ENCODE peak calls at places on chromosomes 5 and 9, in six cellular contexts. One of them, this sample, is unnamed.

GRCh38 chr9:111974092-111974681 is 77.6 kb downstream of the UGCG start:
- DNase-seq in AG10803: peak; percentile 83
- DNase-seq in A673: no peak
- DNase-seq in dorsolateral prefrontal cortex: no peak
- DNase-seq in upper lobe of left lung: no peak
- DNase-seq in lung: no peak
- DNase-seq in this sample: peak; percentile 53

GRCh38 chr9:97186493-97186892 is 121.0 kb upstream of the CCDC180 start:
- DNase-seq in AG10803: no peak
- DNase-seq in A673: no peak
- DNase-seq in dorsolateral prefrontal cortex: no peak
- DNase-seq in upper lobe of left lung: no peak
- DNase-seq in lung: no peak
- DNase-seq in this sample: no peak

GRCh38 chr5:180251887-180252286 is 40.0 kb downstream of the MAPK9 start:
- DNase-seq in AG10803: no peak
- DNase-seq in A673: no peak
- DNase-seq in dorsolateral prefrontal cortex: no peak
- DNase-seq in upper lobe of left lung: no peak
- DNase-seq in lung: no peak
- DNase-seq in this sample: no peak

GRCh38 chr5:38641003-38641402 is 84.6 kb upstream of the LIFR start:
- DNase-seq in AG10803: peak; percentile 13
- DNase-seq in A673: no peak
- DNase-seq in dorsolateral prefrontal cortex: no peak
- DNase-seq in upper lobe of left lung: no peak
- DNase-seq in lung: no peak
- DNase-seq in this sample: no peak

GRCh38 chr9:125852386-125852785 is 105.2 kb downstream of the PBX3 start:
- DNase-seq in AG10803: no peak
- DNase-seq in A673: no peak
- DNase-seq in dorsolateral prefrontal cortex: no peak
- DNase-seq in upper lobe of left lung: no peak
- DNase-seq in lung: no peak
- DNase-seq in this sample: no peak

GRCh38 chr5:137206030-137206715 is 293.0 kb downstream of the SPOCK1 start:
- DNase-seq in AG10803: peak; percentile 44
- DNase-seq in A673: peak; percentile 48
- DNase-seq in dorsolateral prefrontal cortex: no peak
- DNase-seq in upper lobe of left lung: peak; percentile 69
- DNase-seq in lung: peak; percentile 74
- DNase-seq in this sample: no peak

GRCh38 chr9:18822850-18823249 is 210.2 kb downstream of the SAXO1 start:
- DNase-seq in AG10803: no peak
- DNase-seq in A673: no peak
- DNase-seq in dorsolateral prefrontal cortex: no peak
- DNase-seq in upper lobe of left lung: no peak
- DNase-seq in lung: no peak
- DNase-seq in this sample: no peak

GRCh38 chr9:4106081-4106491 is 193.8 kb downstream of the GLIS3 start:
- DNase-seq in AG10803: no peak
- DNase-seq in A673: no peak
- DNase-seq in dorsolateral prefrontal cortex: no peak
- DNase-seq in upper lobe of left lung: peak; percentile 50
- DNase-seq in lung: no peak
- DNase-seq in this sample: no peak

GRCh38 chr5:91225848-91226686 is 157.1 kb downstream of the ARRDC3 start:
- DNase-seq in AG10803: no peak
- DNase-seq in A673: no peak
- DNase-seq in dorsolateral prefrontal cortex: no peak
- DNase-seq in upper lobe of left lung: peak; percentile 59
- DNase-seq in lung: peak; percentile 60
- DNase-seq in this sample: no peak

GRCh38 chr5:37211661-37212060 is 37.5 kb downstream of the CPLANE1 start:
- DNase-seq in AG10803: no peak
- DNase-seq in A673: no peak
- DNase-seq in dorsolateral prefrontal cortex: no peak
- DNase-seq in upper lobe of left lung: no peak
- DNase-seq in lung: no peak
- DNase-seq in this sample: no peak

GRCh38 chr9:88959727-88960469 is 31.4 kb upstream of the S1PR3 start:
- DNase-seq in AG10803: no peak
- DNase-seq in A673: no peak
- DNase-seq in dorsolateral prefrontal cortex: no peak
- DNase-seq in upper lobe of left lung: no peak
- DNase-seq in lung: no peak
- DNase-seq in this sample: no peak

GRCh38 chr9:131347376-131348020 is 46.4 kb upstream of the PRRC2B start:
- DNase-seq in AG10803: no peak
- DNase-seq in A673: peak; percentile 76
- DNase-seq in dorsolateral prefrontal cortex: no peak
- DNase-seq in upper lobe of left lung: no peak
- DNase-seq in lung: no peak
- DNase-seq in this sample: no peak

GRCh38 chr9:86181379-86182315 is 77.8 kb downstream of the C9orf153 start:
- DNase-seq in AG10803: no peak
- DNase-seq in A673: no peak
- DNase-seq in dorsolateral prefrontal cortex: no peak
- DNase-seq in upper lobe of left lung: no peak
- DNase-seq in lung: no peak
- DNase-seq in this sample: no peak

GRCh38 chr5:133108481-133108921 is 56.7 kb downstream of the HSPA4 start:
- DNase-seq in AG10803: no peak
- DNase-seq in A673: no peak
- DNase-seq in dorsolateral prefrontal cortex: no peak
- DNase-seq in upper lobe of left lung: no peak
- DNase-seq in lung: no peak
- DNase-seq in this sample: no peak

GRCh38 chr9:125631391-125632085 is 75.5 kb downstream of the MAPKAP1 start:
- DNase-seq in AG10803: peak; percentile 64
- DNase-seq in A673: peak; percentile 58
- DNase-seq in dorsolateral prefrontal cortex: no peak
- DNase-seq in upper lobe of left lung: peak; percentile 30
- DNase-seq in lung: no peak
- DNase-seq in this sample: peak; percentile 67

GRCh38 chr9:715743-716400 is 125.6 kb upstream of the DMRT1 start:
- DNase-seq in AG10803: peak; percentile 44
- DNase-seq in A673: no peak
- DNase-seq in dorsolateral prefrontal cortex: no peak
- DNase-seq in upper lobe of left lung: no peak
- DNase-seq in lung: no peak
- DNase-seq in this sample: no peak

GRCh38 chr5:1744393-1745189 is 55.0 kb downstream of the MRPL36 start:
- DNase-seq in AG10803: no peak
- DNase-seq in A673: no peak
- DNase-seq in dorsolateral prefrontal cortex: no peak
- DNase-seq in upper lobe of left lung: peak; percentile 7
- DNase-seq in lung: no peak
- DNase-seq in this sample: no peak

GRCh38 chr5:2556375-2556966 is 195.0 kb downstream of the IRX2 start:
- DNase-seq in AG10803: no peak
- DNase-seq in A673: no peak
- DNase-seq in dorsolateral prefrontal cortex: no peak
- DNase-seq in upper lobe of left lung: no peak
- DNase-seq in lung: no peak
- DNase-seq in this sample: no peak

GRCh38 chr9:87141124-87141523 is 193.8 kb upstream of the GAS1 start:
- DNase-seq in AG10803: no peak
- DNase-seq in A673: no peak
- DNase-seq in dorsolateral prefrontal cortex: no peak
- DNase-seq in upper lobe of left lung: no peak
- DNase-seq in lung: no peak
- DNase-seq in this sample: no peak

GRCh38 chr5:14242871-14243383 is 99.8 kb downstream of the TRIO start:
- DNase-seq in AG10803: no peak
- DNase-seq in A673: no peak
- DNase-seq in dorsolateral prefrontal cortex: no peak
- DNase-seq in upper lobe of left lung: no peak
- DNase-seq in lung: no peak
- DNase-seq in this sample: no peak

GRCh38 chr9:136225366-136225747 is 20.3 kb downstream of the QSOX2 start:
- DNase-seq in AG10803: no peak
- DNase-seq in A673: no peak
- DNase-seq in dorsolateral prefrontal cortex: no peak
- DNase-seq in upper lobe of left lung: no peak
- DNase-seq in lung: no peak
- DNase-seq in this sample: no peak

GRCh38 chr9:16048129-16048528 is 495.3 kb downstream of the CCDC171 start:
- DNase-seq in AG10803: no peak
- DNase-seq in A673: no peak
- DNase-seq in dorsolateral prefrontal cortex: no peak
- DNase-seq in upper lobe of left lung: no peak
- DNase-seq in lung: no peak
- DNase-seq in this sample: no peak

GRCh38 chr5:7320641-7321170 is 75.2 kb upstream of the ADCY2 start:
- DNase-seq in AG10803: peak; percentile 83
- DNase-seq in A673: no peak
- DNase-seq in dorsolateral prefrontal cortex: no peak
- DNase-seq in upper lobe of left lung: no peak
- DNase-seq in lung: no peak
- DNase-seq in this sample: no peak

GRCh38 chr5:111530298-111530740 is 18.0 kb upstream of the STARD4 start:
- DNase-seq in AG10803: peak; percentile 66
- DNase-seq in A673: peak; percentile 54
- DNase-seq in dorsolateral prefrontal cortex: no peak
- DNase-seq in upper lobe of left lung: peak; percentile 86
- DNase-seq in lung: peak; percentile 67
- DNase-seq in this sample: peak; percentile 92

GRCh38 chr5:65924366-65925093 is 1.8 kb upstream of the ERBIN start:
- DNase-seq in AG10803: no peak
- DNase-seq in A673: no peak
- DNase-seq in dorsolateral prefrontal cortex: no peak
- DNase-seq in upper lobe of left lung: no peak
- DNase-seq in lung: no peak
- DNase-seq in this sample: no peak

GRCh38 chr9:125255781-125256391 is 5.7 kb upstream of the GAPVD1 start:
- DNase-seq in AG10803: no peak
- DNase-seq in A673: peak; percentile 43
- DNase-seq in dorsolateral prefrontal cortex: no peak
- DNase-seq in upper lobe of left lung: no peak
- DNase-seq in lung: no peak
- DNase-seq in this sample: no peak

GRCh38 chr5:124719346-124719967 is 27.0 kb downstream of the ZNF608 start:
- DNase-seq in AG10803: no peak
- DNase-seq in A673: no peak
- DNase-seq in dorsolateral prefrontal cortex: no peak
- DNase-seq in upper lobe of left lung: no peak
- DNase-seq in lung: no peak
- DNase-seq in this sample: no peak

GRCh38 chr9:15211160-15211993 is 95.6 kb downstream of the TTC39B start:
- DNase-seq in AG10803: peak; percentile 79
- DNase-seq in A673: peak; percentile 68
- DNase-seq in dorsolateral prefrontal cortex: no peak
- DNase-seq in upper lobe of left lung: peak; percentile 65
- DNase-seq in lung: peak; percentile 76
- DNase-seq in this sample: peak; percentile 79

GRCh38 chr5:68382640-68383039 is 167.1 kb downstream of the PIK3R1 start:
- DNase-seq in AG10803: no peak
- DNase-seq in A673: no peak
- DNase-seq in dorsolateral prefrontal cortex: no peak
- DNase-seq in upper lobe of left lung: no peak
- DNase-seq in lung: no peak
- DNase-seq in this sample: no peak

GRCh38 chr9:101533334-101534187 is at the start of gene RNF20:
- DNase-seq in AG10803: peak; percentile 98
- DNase-seq in A673: peak; percentile 100
- DNase-seq in dorsolateral prefrontal cortex: peak; percentile 100
- DNase-seq in upper lobe of left lung: peak; percentile 100
- DNase-seq in lung: peak; percentile 100
- DNase-seq in this sample: peak; percentile 99
- H3K4me3 ChIP-seq in AG10803: peak within 1 kb of the TSS; percentile 96
- H3K4me3 ChIP-seq in A673: peak within 1 kb of the TSS; percentile 63
- H3K4me3 ChIP-seq in dorsolateral prefrontal cortex: peak within 1 kb of the TSS; percentile 77
- H3K4me3 ChIP-seq in upper lobe of left lung: peak within 1 kb of the TSS; percentile 69
- H3K4me3 ChIP-seq in lung: peak within 1 kb of the TSS; percentile 93
- H3K4me3 ChIP-seq in this sample: peak within 1 kb of the TSS; percentile 86

GRCh38 chr9:37596504-37596903 is 4.1 kb upstream of the TOMM5 start:
- DNase-seq in AG10803: no peak
- DNase-seq in A673: no peak
- DNase-seq in dorsolateral prefrontal cortex: no peak
- DNase-seq in upper lobe of left lung: no peak
- DNase-seq in lung: no peak
- DNase-seq in this sample: no peak

GRCh38 chr9:37593877-37594448 is 1.6 kb upstream of the TOMM5 start:
- DNase-seq in AG10803: peak; percentile 26
- DNase-seq in A673: no peak
- DNase-seq in dorsolateral prefrontal cortex: no peak
- DNase-seq in upper lobe of left lung: no peak
- DNase-seq in lung: no peak
- DNase-seq in this sample: no peak

GRCh38 chr9:37592108-37592951 is at the start of gene TOMM5:
- DNase-seq in AG10803: peak; percentile 92
- DNase-seq in A673: peak; percentile 96
- DNase-seq in dorsolateral prefrontal cortex: peak; percentile 91
- DNase-seq in upper lobe of left lung: peak; percentile 92
- DNase-seq in lung: peak; percentile 95
- DNase-seq in this sample: peak; percentile 96

GRCh38 chr9:37587521-37587920 is 4.9 kb downstream of the TOMM5 start:
- DNase-seq in AG10803: no peak
- DNase-seq in A673: no peak
- DNase-seq in dorsolateral prefrontal cortex: no peak
- DNase-seq in upper lobe of left lung: no peak
- DNase-seq in lung: no peak
- DNase-seq in this sample: no peak

GRCh38 chr9:37591775-37592107 is 656 bp downstream of the TOMM5 start:
- DNase-seq in AG10803: no peak
- DNase-seq in A673: peak; percentile 25
- DNase-seq in dorsolateral prefrontal cortex: no peak
- DNase-seq in upper lobe of left lung: no peak
- DNase-seq in lung: no peak
- DNase-seq in this sample: no peak
- TF ChIP-seq CTCF in AG10803: no peak
- TF ChIP-seq CTCF in A673: no peak
- TF ChIP-seq CTCF in dorsolateral prefrontal cortex: no peak
- TF ChIP-seq CTCF in upper lobe of left lung: no peak
- TF ChIP-seq CTCF in lung: no peak
- TF ChIP-seq CTCF in this sample: no peak

GRCh38 chr9:37964740-37965081 is 60.8 kb upstream of the SLC25A51 start:
- DNase-seq in AG10803: no peak
- DNase-seq in A673: no peak
- DNase-seq in dorsolateral prefrontal cortex: no peak
- DNase-seq in upper lobe of left lung: no peak
- DNase-seq in lung: no peak
- DNase-seq in this sample: no peak
- H3K4me3 ChIP-seq in AG10803: no peak overlapping the region
- H3K4me3 ChIP-seq in A673: no peak overlapping the region
- H3K4me3 ChIP-seq in dorsolateral prefrontal cortex: no peak overlapping the region
- H3K4me3 ChIP-seq in upper lobe of left lung: no peak overlapping the region
- H3K4me3 ChIP-seq in lung: no peak overlapping the region
- H3K4me3 ChIP-seq in this sample: no peak overlapping the region

DNA sequence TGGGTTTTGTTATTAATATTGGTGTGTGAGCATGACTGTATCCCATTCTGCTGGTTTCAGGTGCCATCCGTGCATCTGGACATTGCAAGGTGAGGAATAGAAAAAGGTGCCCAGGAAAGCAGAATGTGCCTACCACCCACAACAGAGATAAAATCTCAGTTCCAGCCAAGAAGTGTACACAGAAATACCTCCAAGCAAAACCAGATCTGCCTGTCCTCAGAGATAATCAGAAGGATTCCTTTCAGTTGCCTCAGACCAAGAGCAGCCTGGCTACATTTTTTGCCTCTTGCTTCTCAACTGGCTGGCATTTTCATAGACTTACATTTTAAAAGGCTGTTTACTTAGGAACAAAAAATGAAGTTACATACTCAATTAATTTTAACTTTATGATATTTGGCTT is 12.1 kb upstream of the ABLIM3 start:
- DNase-seq in AG10803: peak; percentile 47
- DNase-seq in A673: no peak
- DNase-seq in dorsolateral prefrontal cortex: no peak
- DNase-seq in upper lobe of left lung: no peak
- DNase-seq in lung: no peak
- DNase-seq in this sample: no peak
- TF ChIP-seq CTCF in AG10803: no peak
- TF ChIP-seq CTCF in A673: no peak
- TF ChIP-seq CTCF in dorsolateral prefrontal cortex: no peak
- TF ChIP-seq CTCF in upper lobe of left lung: no peak
- TF ChIP-seq CTCF in lung: no peak
- TF ChIP-seq CTCF in this sample: no peak

This sample was measured in fibroblast of villous mesenchyme.